ENCODE peak calls at places on chromosomes 4 and X, in four cellular contexts. One of them, this sample, is unnamed.

GRCh38 chr4:72505314-72505744 is 63.7 kb downstream of the ADAMTS3 start:
- DNase-seq in neuronal stem cell: peak
- DNase-seq in IMR-90: peak
- DNase-seq in H1: peak
- DNase-seq in this sample: peak

GRCh38 chr4:7423801-7424552 is 10.8 kb downstream of the PSAPL1 start:
- DNase-seq in neuronal stem cell: no peak
- DNase-seq in IMR-90: no peak
- DNase-seq in H1: peak
- DNase-seq in this sample: peak

GRCh38 chrX:33339219-33339618 is 127.9 kb upstream of the DMD start:
- DNase-seq in neuronal stem cell: no peak
- DNase-seq in IMR-90: peak
- DNase-seq in H1: no peak
- DNase-seq in this sample: peak

GRCh38 chr4:88659061-88659889 is 38.4 kb downstream of the NAP1L5 start:
- DNase-seq in neuronal stem cell: peak
- DNase-seq in IMR-90: peak
- DNase-seq in H1: no peak
- DNase-seq in this sample: peak

GRCh38 chrX:133531012-133531411 is 115.7 kb upstream of the GPC4 start:
- DNase-seq in neuronal stem cell: no peak
- DNase-seq in IMR-90: no peak
- DNase-seq in H1: no peak
- DNase-seq in this sample: no peak

GRCh38 chr4:41205854-41206460 is 8.4 kb downstream of the APBB2 start:
- DNase-seq in neuronal stem cell: no peak
- DNase-seq in IMR-90: peak
- DNase-seq in H1: no peak
- DNase-seq in this sample: no peak

GRCh38 chr4:168540086-168540864 is 43.4 kb downstream of the PALLD start:
- DNase-seq in neuronal stem cell: no peak
- DNase-seq in IMR-90: peak
- DNase-seq in H1: no peak
- DNase-seq in this sample: no peak

GRCh38 chrX:153460826-153461225 is 9.6 kb downstream of the HAUS7 start:
- DNase-seq in neuronal stem cell: no peak
- DNase-seq in IMR-90: peak
- DNase-seq in H1: no peak
- DNase-seq in this sample: peak

GRCh38 chrX:17836830-17837229 is 24.3 kb downstream of the RAI2 start:
- DNase-seq in neuronal stem cell: no peak
- DNase-seq in IMR-90: no peak
- DNase-seq in H1: no peak
- DNase-seq in this sample: no peak

GRCh38 chr4:40289366-40290188 is 45.6 kb upstream of the CHRNA9 start:
- DNase-seq in neuronal stem cell: no peak
- DNase-seq in IMR-90: peak
- DNase-seq in H1: no peak
- DNase-seq in this sample: no peak

GRCh38 chr4:55181606-55182005 is 56.2 kb upstream of the KDR start:
- DNase-seq in neuronal stem cell: no peak
- DNase-seq in IMR-90: peak
- DNase-seq in H1: no peak
- DNase-seq in this sample: no peak

GRCh38 chr4:8189551-8190466 is 9.3 kb upstream of the SH3TC1 start:
- DNase-seq in neuronal stem cell: no peak
- DNase-seq in IMR-90: no peak
- DNase-seq in H1: no peak
- DNase-seq in this sample: no peak

GRCh38 chr4:67380154-67380553 is 165.1 kb downstream of the CENPC start:
- DNase-seq in neuronal stem cell: no peak
- DNase-seq in IMR-90: no peak
- DNase-seq in H1: no peak
- DNase-seq in this sample: no peak

GRCh38 chr4:26000274-26000950 is 86.4 kb downstream of the SMIM20 start:
- DNase-seq in neuronal stem cell: no peak
- DNase-seq in IMR-90: peak
- DNase-seq in H1: peak
- DNase-seq in this sample: no peak

GRCh38 chrX:22800360-22800759 is 199.4 kb upstream of the DDX53 start:
- DNase-seq in neuronal stem cell: no peak
- DNase-seq in IMR-90: peak
- DNase-seq in H1: no peak
- DNase-seq in this sample: no peak

GRCh38 chr4:69764311-69764710 is 3.9 kb upstream of the SULT1B1 start:
- DNase-seq in neuronal stem cell: no peak
- DNase-seq in IMR-90: no peak
- DNase-seq in H1: no peak
- DNase-seq in this sample: no peak

GRCh38 chrX:119655125-119655524 is 37.8 kb downstream of the SEPTIN6 start:
- DNase-seq in neuronal stem cell: no peak
- DNase-seq in IMR-90: peak
- DNase-seq in H1: no peak
- DNase-seq in this sample: no peak

GRCh38 chr4:41757521-41758156 is 9.1 kb upstream of the PHOX2B start:
- DNase-seq in neuronal stem cell: no peak
- DNase-seq in IMR-90: no peak
- DNase-seq in H1: peak
- DNase-seq in this sample: peak

GRCh38 chr4:4521069-4521468 is 20.8 kb downstream of the STX18 start:
- DNase-seq in neuronal stem cell: peak
- DNase-seq in IMR-90: no peak
- DNase-seq in H1: no peak
- DNase-seq in this sample: no peak

GRCh38 chrX:72045552-72046277 is 86.0 kb downstream of the RTL5 start:
- DNase-seq in neuronal stem cell: no peak
- DNase-seq in IMR-90: no peak
- DNase-seq in H1: no peak
- DNase-seq in this sample: peak

GRCh38 chrX:63250253-63250868 is 100.8 kb downstream of the SPIN4 start:
- DNase-seq in neuronal stem cell: peak
- DNase-seq in IMR-90: peak
- DNase-seq in H1: no peak
- DNase-seq in this sample: peak

GRCh38 chr4:165011403-165011802 is 20.4 kb upstream of the TRIM60 start:
- DNase-seq in neuronal stem cell: no peak
- DNase-seq in IMR-90: no peak
- DNase-seq in H1: no peak
- DNase-seq in this sample: no peak

GRCh38 chr4:3135155-3136011 is 60.9 kb downstream of the HTT start:
- DNase-seq in neuronal stem cell: no peak
- DNase-seq in IMR-90: no peak
- DNase-seq in H1: no peak
- DNase-seq in this sample: no peak

DNA sequence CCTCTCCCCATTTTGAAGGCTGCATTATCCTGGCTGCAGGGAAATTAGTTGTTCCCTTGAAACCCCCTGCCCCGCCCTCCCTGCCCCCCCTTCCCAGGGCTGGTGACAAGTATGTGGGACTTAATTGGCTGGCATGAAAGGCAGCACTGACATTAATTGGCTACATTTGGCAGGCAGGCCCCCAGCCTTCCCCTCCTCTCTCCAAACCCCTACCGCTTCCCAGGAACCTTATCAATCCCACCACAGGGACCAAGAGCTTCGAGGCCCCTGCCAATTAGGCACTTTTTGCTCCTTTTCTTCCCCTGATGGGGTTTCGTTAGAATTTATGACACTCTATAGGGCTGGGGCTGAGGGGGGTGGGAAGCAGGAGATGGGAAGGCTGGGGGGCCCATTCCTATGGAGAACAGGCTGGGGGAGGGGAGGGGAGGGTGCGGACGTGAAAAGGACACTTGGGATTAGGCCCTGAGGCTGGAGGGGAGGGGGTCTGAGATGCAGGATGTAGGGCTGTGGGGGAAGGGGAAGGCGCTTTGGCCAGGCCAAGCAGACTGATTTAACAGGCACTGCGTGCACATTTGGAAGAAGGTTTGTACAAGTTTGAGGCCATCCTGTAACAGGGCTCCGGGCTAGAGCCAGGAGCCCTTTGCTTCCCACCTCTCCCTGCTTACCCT is 52.2 kb downstream of the EFNB1 start:
- DNase-seq in neuronal stem cell: peak
- DNase-seq in IMR-90: no peak
- DNase-seq in H1: no peak
- DNase-seq in this sample: peak
- H3K18ac ChIP-seq in neuronal stem cell: peak
- H3K18ac ChIP-seq in IMR-90: no peak
- H3K18ac ChIP-seq in H1: no peak
- H3K18ac ChIP-seq in this sample: no peak

GRCh38 chr4:47914219-47914925 is at the start of gene NFXL1:
- DNase-seq in neuronal stem cell: peak
- DNase-seq in IMR-90: peak
- DNase-seq in H1: peak
- DNase-seq in this sample: peak
- H4K8ac ChIP-seq in neuronal stem cell: no peak
- H4K8ac ChIP-seq in IMR-90: peak
- H4K8ac ChIP-seq in H1: peak
- H4K8ac ChIP-seq in this sample: no peak

DNA sequence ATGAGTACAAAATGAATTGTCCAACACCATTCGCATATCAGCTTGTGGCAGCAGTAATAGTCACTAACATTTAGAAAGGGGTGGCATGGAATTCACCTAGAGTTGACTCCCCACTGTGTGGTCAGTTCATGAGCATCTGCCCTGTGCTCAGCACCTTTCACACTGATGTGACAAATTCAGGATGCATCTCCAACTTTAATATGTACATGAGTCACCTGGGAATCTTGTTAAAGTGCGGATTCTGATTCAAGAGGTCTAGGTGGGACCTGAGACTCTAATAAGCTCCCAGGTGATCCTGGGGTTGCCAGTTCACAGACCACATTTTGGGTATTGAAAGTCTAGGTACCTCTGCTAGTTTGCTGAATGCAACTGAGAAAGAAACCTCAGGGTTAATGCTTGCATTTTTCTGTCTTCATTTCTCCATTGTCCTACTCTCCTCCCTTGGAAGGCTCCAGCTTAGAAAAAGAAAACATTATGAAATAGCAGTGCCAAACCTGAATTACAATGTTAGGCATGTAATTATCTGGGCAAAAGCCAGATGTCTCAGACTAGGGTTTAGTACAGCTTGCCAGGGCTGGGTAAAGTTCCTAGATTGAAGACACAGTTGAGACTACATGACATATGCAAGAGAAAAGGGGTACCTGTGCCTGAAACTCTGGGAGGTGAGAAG is 32.7 kb downstream of the TMSB4X start:
- DNase-seq in neuronal stem cell: no peak
- DNase-seq in IMR-90: peak
- DNase-seq in H1: no peak
- DNase-seq in this sample: no peak
- H3K18ac ChIP-seq in neuronal stem cell: no peak
- H3K18ac ChIP-seq in IMR-90: peak
- H3K18ac ChIP-seq in H1: no peak
- H3K18ac ChIP-seq in this sample: no peak

GRCh38 chr4:1670279-1670678 is 13.8 kb downstream of the FAM53A start:
- DNase-seq in neuronal stem cell: no peak
- DNase-seq in IMR-90: no peak
- DNase-seq in H1: no peak
- DNase-seq in this sample: no peak

GRCh38 chr4:1669850-1670249 is 14.3 kb downstream of the FAM53A start:
- DNase-seq in neuronal stem cell: no peak
- DNase-seq in IMR-90: no peak
- DNase-seq in H1: no peak
- DNase-seq in this sample: no peak

GRCh38 chr4:1668488-1668840 is 15.6 kb downstream of the FAM53A start:
- DNase-seq in neuronal stem cell: no peak
- DNase-seq in IMR-90: no peak
- DNase-seq in H1: no peak
- DNase-seq in this sample: peak

GRCh38 chr4:1667273-1667672 is 16.8 kb downstream of the FAM53A start:
- DNase-seq in neuronal stem cell: no peak
- DNase-seq in IMR-90: no peak
- DNase-seq in H1: no peak
- DNase-seq in this sample: no peak

DNA sequence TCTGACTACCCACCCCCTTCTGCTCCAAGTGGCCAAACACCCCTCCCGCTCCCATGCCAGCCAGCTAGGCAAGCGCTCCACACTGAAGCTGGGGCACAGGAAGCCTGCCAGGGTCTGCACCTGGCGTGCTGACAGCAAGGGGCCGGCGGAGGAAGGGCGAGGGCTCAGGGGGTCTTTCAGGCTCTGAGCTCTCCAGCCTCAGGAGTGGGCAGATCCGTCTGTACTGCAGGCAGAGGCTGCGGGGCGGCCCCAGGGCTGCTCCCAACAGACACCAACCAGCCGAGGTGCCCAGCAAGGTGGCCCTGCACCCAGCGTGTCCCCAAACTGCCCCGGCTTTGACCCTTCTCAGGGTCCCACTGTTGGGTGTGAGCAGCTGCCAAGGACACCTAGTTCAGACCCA is 14.8 kb downstream of the FAM53A start:
- DNase-seq in neuronal stem cell: no peak
- DNase-seq in IMR-90: no peak
- DNase-seq in H1: no peak
- DNase-seq in this sample: no peak
- H4K8ac ChIP-seq in neuronal stem cell: no peak
- H4K8ac ChIP-seq in IMR-90: no peak
- H4K8ac ChIP-seq in H1: peak
- H4K8ac ChIP-seq in this sample: no peak

DNA sequence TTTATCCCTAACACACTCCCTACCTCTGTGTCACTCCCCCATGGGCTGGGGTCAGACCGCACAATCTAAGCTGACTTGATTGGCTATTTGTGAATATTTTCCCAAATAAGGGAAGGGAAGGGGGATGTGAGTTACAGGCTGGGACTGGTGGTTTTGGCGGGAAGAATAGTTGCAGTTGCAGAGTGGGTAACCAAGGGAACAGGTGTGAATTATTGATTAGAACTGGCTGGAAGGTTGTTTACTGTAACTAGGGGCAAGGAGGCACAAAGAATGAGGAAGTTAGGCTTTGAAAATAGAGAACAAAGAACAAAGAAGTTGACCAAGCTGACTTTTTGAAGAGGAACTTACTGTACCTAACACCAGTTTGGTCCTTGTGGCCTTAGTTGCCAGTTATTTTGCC is 88.0 kb upstream of the XAGE2 start:
- DNase-seq in neuronal stem cell: no peak
- DNase-seq in IMR-90: no peak
- DNase-seq in H1: no peak
- DNase-seq in this sample: no peak
- H3K18ac ChIP-seq in neuronal stem cell: no peak
- H3K18ac ChIP-seq in IMR-90: no peak
- H3K18ac ChIP-seq in H1: no peak
- H3K18ac ChIP-seq in this sample: no peak

GRCh38 chr4:84964995-84965557 is 1.4 kb downstream of the WDFY3 start:
- DNase-seq in neuronal stem cell: no peak
- DNase-seq in IMR-90: no peak
- DNase-seq in H1: no peak
- DNase-seq in this sample: no peak
- H4K8ac ChIP-seq in neuronal stem cell: no peak
- H4K8ac ChIP-seq in IMR-90: no peak
- H4K8ac ChIP-seq in H1: no peak
- H4K8ac ChIP-seq in this sample: no peak

GRCh38 chr4:145098675-145099037 is 545 bp downstream of the ABCE1 start:
- DNase-seq in neuronal stem cell: no peak
- DNase-seq in IMR-90: peak
- DNase-seq in H1: no peak
- DNase-seq in this sample: no peak
- H3K18ac ChIP-seq in neuronal stem cell: no peak
- H3K18ac ChIP-seq in IMR-90: no peak
- H3K18ac ChIP-seq in H1: peak
- H3K18ac ChIP-seq in this sample: peak